ENCODE peak calls at places on chromosome 21, in six cellular contexts. L is stimulated activated CD8-positive, alpha-beta memory T cell treated with anti-CD3 and anti-CD28 coated beads, Interleukin-4, amount 100 ng/mL, for 48 hours; Y is effector memory CD4-positive, alpha-beta T cell; M is dorsolateral prefrontal cortex; W is mucosa of gallbladder; X is AG09319. V is an unnamed sample.

GRCh38 chr21:42591170-42591869 is 62.1 kb upstream of the PDE9A start:
- DNase-seq in L (no peak), Y (no peak), M (no peak), W (no peak), X (no peak), V (no peak)

GRCh38 chr21:41833138-41834115 is 45.7 kb downstream of the PRDM15 start:
- DNase-seq in L (no peak), Y (no peak), M (no peak), W (no peak), X (no peak), V (no peak)

GRCh38 chr21:44317241-44317782 is 17.5 kb downstream of the PFKL start:
- DNase-seq in L (no peak), Y (no peak), M (no peak), W (no peak), X (no peak), V (no peak)

GRCh38 chr21:42250422-42251403 is 31.8 kb downstream of the ABCG1 start:
- DNase-seq in L (no peak), Y (no peak), M (no peak), W (no peak), X (no peak), V (no peak)

GRCh38 chr21:32974653-32975052 is 51.1 kb upstream of the OLIG2 start:
- DNase-seq in L (no peak), Y (no peak), M (no peak), W (no peak), X (no peak), V (no peak)

GRCh38 chr21:45913416-45913765 is 68.2 kb upstream of the COL6A1 start:
- DNase-seq in L (no peak), Y (no peak), M (no peak), W (no peak), X (no peak), V (no peak)

GRCh38 chr21:45523411-45524101 is 18.7 kb downstream of the SLC19A1 start:
- DNase-seq in L (no peak), Y (no peak), M (no peak), W (no peak), X (no peak), V (no peak)

GRCh38 chr21:39675595-39675994 is 62.9 kb downstream of the B3GALT5 start:
- DNase-seq in L (no peak), Y (no peak), M (no peak), W (no peak), X (no peak), V (no peak)

GRCh38 chr21:35084869-35085268 is 35.8 kb upstream of the RUNX1 start:
- DNase-seq in L (no peak), Y (no peak), M (no peak), W (no peak), X (peak), V (no peak)

GRCh38 chr21:33734326-33734725 is 92.0 kb downstream of the ITSN1 start:
- DNase-seq in L (no peak), Y (no peak), M (no peak), W (no peak), X (no peak), V (no peak)